ENCODE peak calls at places on chromosomes 16 and 17, in eight cellular contexts. B is DMS153, X is RWPE1, C is fibroblast of the conjunctiva, W is fibroblast of lung, G is GM13976, I is spleen, A is ecto neural progenitor cell. F is an unnamed sample.

GRCh38 chr16:69315486-69316311 is 4.5 kb downstream of the VPS4A start:
- DNase-seq in B (no peak), X (no peak), C (no peak), W (peak; percentile 17), G (no peak), I (no peak), A (no peak), F (no peak)

GRCh38 chr17:28737770-28738679 is 5.8 kb upstream of the TRAF4 start:
- DNase-seq in B (no peak), X (no peak), C (no peak), W (no peak), G (peak; percentile 89), I (peak; percentile 94), A (no peak), F (peak; percentile 86)

GRCh38 chr16:49490321-49490705 is 116.7 kb downstream of the C16orf78 start:
- DNase-seq in B (no peak), X (no peak), C (no peak), W (no peak), G (no peak), I (peak; percentile 47), A (no peak), F (no peak)

GRCh38 chr17:69760562-69760961 is 314.5 kb upstream of the KCNJ16 start:
- DNase-seq in B (no peak), X (no peak), C (no peak), W (no peak), G (no peak), I (no peak), A (no peak), F (no peak)

GRCh38 chr16:85444879-85445778 is 168.0 kb upstream of the GSE1 start:
- DNase-seq in B (peak; percentile 89), X (no peak), C (no peak), W (no peak), G (no peak), I (no peak), A (no peak), F (no peak)

GRCh38 chr16:84563776-84564420 is 54.0 kb downstream of the COTL1 start:
- DNase-seq in B (no peak), X (no peak), C (no peak), W (no peak), G (no peak), I (peak; percentile 47), A (no peak), F (no peak)

GRCh38 chr17:18151290-18151689 is 32.3 kb upstream of the ALKBH5 start:
- DNase-seq in B (no peak), X (no peak), C (no peak), W (no peak), G (no peak), I (no peak), A (no peak), F (no peak)

GRCh38 chr16:70375636-70376611 is 29.2 kb downstream of the DDX19A start:
- DNase-seq in B (no peak), X (no peak), C (no peak), W (no peak), G (no peak), I (no peak), A (no peak), F (no peak)

GRCh38 chr17:1091190-1091534 is 88.6 kb downstream of the ABR start:
- DNase-seq in B (no peak), X (no peak), C (no peak), W (no peak), G (no peak), I (no peak), A (no peak), F (no peak)

GRCh38 chr17:44928136-44928535 is 12.8 kb upstream of the GFAP start:
- DNase-seq in B (no peak), X (no peak), C (no peak), W (no peak), G (no peak), I (peak; percentile 39), A (no peak), F (no peak)

GRCh38 chr16:85082553-85083050 is 29.7 kb downstream of the CIBAR2 start:
- DNase-seq in B (no peak), X (no peak), C (no peak), W (no peak), G (peak; percentile 65), I (no peak), A (peak; percentile 67), F (peak; percentile 52)

GRCh38 chr16:56625140-56625942 is at the start of gene MT1E:
- DNase-seq in B (peak; percentile 42), X (peak; percentile 71), C (no peak), W (peak; percentile 77), G (no peak), I (no peak), A (no peak), F (no peak)

GRCh38 chr17:44919411-44919810 is 4.1 kb upstream of the GFAP start:
- DNase-seq in B (no peak), X (no peak), C (no peak), W (no peak), G (no peak), I (peak; percentile 48), A (no peak), F (no peak)

GRCh38 chr17:45342871-45343526 is 26.2 kb upstream of the MAP3K14 start:
- DNase-seq in B (no peak), X (no peak), C (no peak), W (no peak), G (no peak), I (peak; percentile 21), A (peak; percentile 33), F (no peak)

GRCh38 chr17:42702446-42702845 is 20.1 kb downstream of the CNTNAP1 start:
- DNase-seq in B (no peak), X (no peak), C (no peak), W (no peak), G (peak; percentile 49), I (no peak), A (no peak), F (peak; percentile 58)

GRCh38 chr17:43809121-43809520 is 23.8 kb downstream of the MPP3 start:
- DNase-seq in B (no peak), X (no peak), C (no peak), W (no peak), G (no peak), I (no peak), A (no peak), F (no peak)

GRCh38 chr17:58289869-58290268 is 9.1 kb upstream of the MPO start:
- DNase-seq in B (no peak), X (peak; percentile 45), C (no peak), W (no peak), G (no peak), I (no peak), A (no peak), F (no peak)

GRCh38 chr17:38660097-38661026 is 14.4 kb downstream of the EPOP start:
- DNase-seq in B (peak; percentile 11), X (no peak), C (no peak), W (no peak), G (peak; percentile 17), I (no peak), A (no peak), F (no peak)

GRCh38 chr16:14562691-14563491 is 67.2 kb downstream of the PARN start:
- DNase-seq in B (peak; percentile 2), X (peak; percentile 83), C (peak; percentile 6), W (peak; percentile 61), G (no peak), I (no peak), A (no peak), F (no peak)

GRCh38 chr17:48162946-48163506 is 55.5 kb downstream of the SNX11 start:
- DNase-seq in B (no peak), X (no peak), C (no peak), W (peak; percentile 10), G (peak; percentile 52), I (no peak), A (no peak), F (peak; percentile 60)

GRCh38 chr16:50509521-50510341 is 38.5 kb upstream of the NKD1 start:
- DNase-seq in B (no peak), X (no peak), C (no peak), W (no peak), G (peak; percentile 58), I (no peak), A (peak; percentile 64), F (peak; percentile 51)

GRCh38 chr16:1098266-1098991 is 2.4 kb upstream of the C1QTNF8 start:
- DNase-seq in B (no peak), X (no peak), C (no peak), W (no peak), G (no peak), I (no peak), A (no peak), F (no peak)

GRCh38 chr16:69823831-69824563 is 61.9 kb downstream of the WWP2 start:
- DNase-seq in B (no peak), X (no peak), C (no peak), W (no peak), G (peak; percentile 76), I (peak; percentile 84), A (no peak), F (peak; percentile 81)

GRCh38 chr17:14337596-14338079 is 36.8 kb downstream of the HS3ST3B1 start:
- DNase-seq in B (no peak), X (no peak), C (no peak), W (no peak), G (peak; percentile 46), I (no peak), A (no peak), F (peak; percentile 57)

GRCh38 chr17:43468746-43469544 is 14.8 kb upstream of the DHX8 start:
- DNase-seq in B (no peak), X (peak; percentile 97), C (peak; percentile 75), W (peak; percentile 98), G (no peak), I (no peak), A (no peak), F (no peak)

GRCh38 chr16:75580-76501 is 2.2 kb upstream of the MPG start:
- DNase-seq in B (no peak), X (peak; percentile 32), C (peak; percentile 84), W (peak; percentile 79), G (no peak), I (no peak), A (peak; percentile 64), F (no peak)

GRCh38 chr17:29008591-29008990 is 2.8 kb upstream of the SEZ6 start:
- DNase-seq in B (no peak), X (no peak), C (no peak), W (no peak), G (no peak), I (no peak), A (no peak), F (no peak)

GRCh38 chr17:5694507-5694906 is 110.2 kb upstream of the NLRP1 start:
- DNase-seq in B (peak; percentile 69), X (no peak), C (no peak), W (no peak), G (no peak), I (no peak), A (peak; percentile 66), F (no peak)

GRCh38 chr17:3843935-3844516 is 2.0 kb downstream of the NCBP3 start:
- DNase-seq in B (no peak), X (peak; percentile 38), C (no peak), W (peak; percentile 22), G (peak; percentile 65), I (peak; percentile 80), A (peak; percentile 60), F (peak; percentile 61)

GRCh38 chr17:83099570-83100181 is 20.3 kb downstream of the METRNL start:
- DNase-seq in B (no peak), X (no peak), C (no peak), W (peak; percentile 60), G (no peak), I (no peak), A (no peak), F (no peak)

GRCh38 chr16:72372646-72373045 is 200.7 kb upstream of the PMFBP1 start:
- DNase-seq in B (no peak), X (no peak), C (no peak), W (no peak), G (no peak), I (no peak), A (no peak), F (no peak)

GRCh38 chr17:21495281-21495680 is 119.1 kb downstream of the KCNJ12 start:
- DNase-seq in B (no peak), X (no peak), C (no peak), W (no peak), G (no peak), I (no peak), A (no peak), F (no peak)

F was measured in GM10248.